ENCODE peak calls at places on chromosomes 5 and 9, in seven cellular contexts. Z is cardiac fibroblast, N is PC-3, C is esophagus squamous epithelium, I is psoas muscle, E is RPMI7951, L is iris pigment epithelial cell. M is an unnamed sample.

GRCh38 chr9:80839821-80840670 is 849.3 kb downstream of the TLE1 start:
- DNase-seq in Z (no peak), N (no peak), C (no peak), I (no peak), E (peak), L (no peak), M (no peak)

GRCh38 chr9:125564641-125565040 is 142.4 kb downstream of the MAPKAP1 start:
- DNase-seq in Z (peak), N (no peak), C (no peak), I (no peak), E (no peak), L (no peak), M (no peak)

GRCh38 chr9:83013261-83013610 is 49.7 kb downstream of the RASEF start:
- DNase-seq in Z (peak), N (no peak), C (no peak), I (no peak), E (no peak), L (peak), M (no peak)

GRCh38 chr5:32504923-32505596 is 60.5 kb upstream of the ZFR start:
- DNase-seq in Z (peak), N (no peak), C (no peak), I (peak), E (peak), L (peak), M (no peak)

GRCh38 chr5:74357827-74358226 is 282.7 kb downstream of the ENC1 start:
- DNase-seq in Z (no peak), N (no peak), C (no peak), I (no peak), E (peak), L (peak), M (no peak)

GRCh38 chr9:2260401-2261306 is 245.5 kb downstream of the SMARCA2 start:
- DNase-seq in Z (peak), N (peak), C (no peak), I (no peak), E (peak), L (peak), M (no peak)

GRCh38 chr5:121377446-121377845 is 474.2 kb upstream of the FTMT start:
- DNase-seq in Z (no peak), N (peak), C (no peak), I (no peak), E (no peak), L (no peak), M (no peak)

GRCh38 chr9:114387678-114388431 is at the start of gene AKNA:
- DNase-seq in Z (peak), N (no peak), C (peak), I (peak), E (peak), L (peak), M (no peak)

GRCh38 chr5:127406326-127407121 is 110.9 kb upstream of the PRRC1 start:
- DNase-seq in Z (no peak), N (no peak), C (no peak), I (no peak), E (peak), L (peak), M (no peak)

GRCh38 chr5:159764283-159764927 is 151.9 kb upstream of the ADRA1B start:
- DNase-seq in Z (peak), N (peak), C (no peak), I (no peak), E (peak), L (peak), M (no peak)

GRCh38 chr5:79512692-79513518 is 1.0 kb downstream of the HOMER1 start:
- DNase-seq in Z (peak), N (peak), C (no peak), I (no peak), E (peak), L (peak), M (no peak)

GRCh38 chr5:133122711-133123110 is 70.9 kb downstream of the HSPA4 start:
- DNase-seq in Z (no peak), N (no peak), C (no peak), I (no peak), E (no peak), L (no peak), M (no peak)

GRCh38 chr9:4490705-4491620 is 695 bp downstream of the SLC1A1 start:
- DNase-seq in Z (peak), N (no peak), C (no peak), I (peak), E (no peak), L (no peak), M (no peak)

GRCh38 chr9:36137392-36138004 is 965 bp downstream of the GLIPR2 start:
- DNase-seq in Z (peak), N (peak), C (no peak), I (peak), E (no peak), L (peak), M (no peak)

GRCh38 chr5:66207800-66208561 is 63.9 kb downstream of the SREK1 start:
- DNase-seq in Z (no peak), N (no peak), C (no peak), I (no peak), E (peak), L (peak), M (no peak)

GRCh38 chr5:124599048-124599973 is 147.1 kb downstream of the ZNF608 start:
- DNase-seq in Z (peak), N (peak), C (no peak), I (no peak), E (peak), L (peak), M (no peak)

M was measured in cortex of kidney.